ENCODE peak calls at places on chromosome 18, in eight cellular contexts. W is H54, I is thyroid gland, B is body of pancreas, K is GM12892, H is adrenal gland, Z is GM12891, R is testis. P is an unnamed sample.

GRCh38 chr18:48791636-48792105 is 159.1 kb downstream of the SMAD7 start:
- DNase-seq in K (no peak), Z (no peak), I (peak; percentile 1), W (no peak), R (no peak), H (peak; percentile 44), B (peak; percentile 2), P (no peak)

GRCh38 chr18:55427951-55428350 is 160.0 kb downstream of the TCF4 start:
- DNase-seq in W (no peak), K (no peak), R (no peak), B (no peak), Z (no peak), H (no peak), I (no peak), P (no peak)

GRCh38 chr18:56127322-56128099 is 510.9 kb downstream of the TXNL1 start:
- DNase-seq in K (no peak), W (no peak), H (no peak), I (no peak), Z (no peak), R (no peak), B (no peak), P (no peak)

GRCh38 chr18:31444142-31444541 is 3.4 kb upstream of the DSG3 start:
- DNase-seq in H (no peak), Z (no peak), K (no peak), R (no peak), W (no peak), B (no peak), I (no peak), P (no peak)

GRCh38 chr18:50902797-50903196 is 23.9 kb downstream of the ME2 start:
- DNase-seq in R (no peak), K (no peak), W (no peak), I (no peak), B (no peak), H (no peak), Z (no peak), P (no peak)

GRCh38 chr18:14942275-14942674 is 194.3 kb downstream of the ANKRD30B start:
- DNase-seq in Z (no peak), B (no peak), W (no peak), I (no peak), K (no peak), R (no peak), H (no peak), P (no peak)

GRCh38 chr18:44939037-44939665 is 258.5 kb downstream of the SETBP1 start:
- DNase-seq in W (no peak), K (no peak), Z (no peak), B (peak; percentile 31), I (no peak), R (no peak), H (no peak), P (no peak)

GRCh38 chr18:46939998-46940571 is 22.7 kb downstream of the KATNAL2 start:
- DNase-seq in Z (no peak), W (no peak), K (no peak), B (no peak), I (no peak), H (no peak), R (no peak), P (no peak)

GRCh38 chr18:54973046-54973445 is 13.8 kb upstream of the CCDC68 start:
- DNase-seq in W (no peak), Z (no peak), B (no peak), K (no peak), I (no peak), R (no peak), H (no peak), P (no peak)

GRCh38 chr18:52715421-52715820 is 375.4 kb downstream of the DCC start:
- DNase-seq in B (no peak), W (no peak), K (no peak), I (no peak), Z (no peak), H (no peak), R (no peak), P (no peak)

GRCh38 chr18:79532690-79533058 is 136.9 kb downstream of the NFATC1 start:
- DNase-seq in H (no peak), I (no peak), K (no peak), W (no peak), R (no peak), B (no peak), Z (no peak), P (no peak)

GRCh38 chr18:39455300-39455699 is 1889.7 kb upstream of the CELF4 start:
- DNase-seq in Z (no peak), H (no peak), W (peak; percentile 7), R (peak; percentile 35), K (no peak), B (peak; percentile 14), I (peak; percentile 76), P (peak; percentile 32)

GRCh38 chr18:9020221-9020620 is 82.3 kb upstream of the NDUFV2 start:
- DNase-seq in W (no peak), K (no peak), R (no peak), Z (no peak), B (no peak), H (no peak), I (no peak), P (no peak)

GRCh38 chr18:76420888-76421287 is 74.2 kb downstream of the ZNF516 start:
- DNase-seq in W (no peak), Z (no peak), H (no peak), K (no peak), B (no peak), R (no peak), I (no peak), P (no peak)

GRCh38 chr18:35022430-35023001 is 18.7 kb upstream of the MAPRE2 start:
- DNase-seq in W (no peak), K (no peak), B (no peak), H (no peak), I (no peak), R (no peak), Z (no peak), P (no peak)

GRCh38 chr18:58105908-58106673 is 62.1 kb downstream of the NEDD4L start:
- DNase-seq in R (no peak), I (no peak), B (no peak), Z (no peak), W (no peak), K (no peak), H (no peak), P (no peak)
- TF ChIP-seq POLR2A in R (no peak), I (no peak), B (no peak), Z (no peak), W (no peak), K (no peak), H (no peak), P (no peak)

GRCh38 chr18:32469190-32469611 is 1.5 kb downstream of the GAREM1 start:
- DNase-seq in B (peak; percentile 78), R (peak; percentile 41), K (no peak), Z (no peak), I (peak; percentile 54), H (peak; percentile 79), W (no peak), P (peak; percentile 13)
- TF ChIP-seq POLR2A in B (peak; percentile 54), R (no peak), K (no peak), Z (no peak), I (no peak), H (no peak), W (no peak), P (no peak)

DNA sequence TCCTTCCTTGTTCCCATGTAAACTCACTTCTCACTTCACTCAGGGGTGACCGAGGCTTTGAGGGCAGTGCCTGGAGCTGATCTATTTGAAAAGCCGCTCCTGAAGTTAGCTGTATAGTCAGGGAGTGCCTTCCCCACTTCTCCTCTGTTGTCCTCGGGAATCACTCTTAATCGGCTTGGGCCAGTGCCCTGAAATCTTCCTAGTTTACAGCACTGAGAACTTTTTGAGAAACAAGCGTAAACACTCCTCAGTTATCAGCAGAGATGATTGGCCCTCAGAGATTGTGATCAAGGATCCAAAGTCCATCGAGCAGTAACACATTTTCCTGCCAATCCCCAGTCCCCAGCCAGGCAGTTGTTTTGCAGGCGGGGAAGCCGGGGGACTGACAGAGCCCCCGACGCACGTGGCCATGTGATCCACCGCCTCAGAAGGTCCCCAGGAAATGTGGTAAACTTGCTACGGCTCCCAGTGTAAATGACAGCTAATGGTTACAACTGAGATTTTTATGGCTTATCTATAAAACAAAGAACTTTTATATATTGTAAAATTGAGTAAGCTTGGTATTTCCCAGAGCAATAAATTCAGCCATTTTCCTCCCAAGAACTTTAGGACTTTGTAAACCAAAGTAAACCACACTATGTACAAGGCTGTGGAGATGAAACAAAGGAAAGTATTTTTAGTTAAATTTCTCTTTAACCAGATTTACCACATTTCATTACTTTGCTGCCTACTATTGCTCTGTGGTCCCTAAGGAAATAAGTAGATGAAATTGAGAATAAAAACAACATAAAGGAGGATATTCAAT is 53.5 kb downstream of the C18orf63 start:
- DNase-seq in W (no peak), R (no peak), I (peak; percentile 50), H (no peak), B (no peak), Z (no peak), K (no peak), P (no peak)
- TF ChIP-seq POLR2A in W (no peak), R (no peak), I (no peak), H (no peak), B (no peak), Z (no peak), K (no peak), P (no peak)

GRCh38 chr18:10314111-10314510 is 140.3 kb upstream of the APCDD1 start:
- DNase-seq in K (no peak), R (no peak), W (no peak), H (no peak), Z (no peak), B (no peak), I (no peak), P (no peak)

GRCh38 chr18:10315542-10315941 is 138.9 kb upstream of the APCDD1 start:
- DNase-seq in W (no peak), Z (no peak), K (no peak), R (no peak), B (no peak), I (no peak), H (no peak), P (no peak)

GRCh38 chr18:10316778-10317177 is 137.7 kb upstream of the APCDD1 start:
- DNase-seq in H (no peak), Z (no peak), R (no peak), K (no peak), I (no peak), W (no peak), B (no peak), P (no peak)

GRCh38 chr18:10312316-10313015 is 142.0 kb upstream of the APCDD1 start:
- DNase-seq in B (no peak), Z (no peak), R (no peak), K (no peak), H (no peak), I (no peak), W (no peak), P (no peak)

DNA sequence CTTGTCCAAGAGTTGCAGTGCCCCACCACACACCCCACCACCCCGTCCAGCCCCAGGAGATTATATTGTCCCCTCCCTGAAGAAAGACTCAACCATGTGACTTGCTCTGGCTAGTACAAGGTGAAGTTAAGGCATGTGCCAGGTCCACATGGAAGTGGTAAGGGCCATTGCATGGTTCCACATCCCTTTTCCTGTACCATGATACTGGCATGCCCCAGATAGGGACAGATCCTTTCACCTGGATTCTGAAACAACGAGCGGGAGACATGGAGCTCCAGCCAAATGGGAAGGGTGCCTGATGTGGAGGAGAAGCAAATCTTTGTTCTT is 141.5 kb upstream of the APCDD1 start:
- DNase-seq in I (no peak), H (no peak), K (no peak), W (no peak), B (no peak), R (no peak), Z (no peak), P (no peak)
- TF ChIP-seq POLR2A in I (no peak), H (no peak), K (no peak), W (no peak), B (no peak), R (no peak), Z (no peak), P (no peak)

GRCh38 chr18:75208836-75209128 is 157 bp downstream of the PTGR3 start:
- DNase-seq in I (no peak), Z (no peak), R (no peak), K (no peak), W (no peak), B (no peak), H (no peak), P (no peak)
- TF ChIP-seq POLR2A in I (no peak), Z (peak; percentile 50), R (no peak), K (peak; percentile 48), W (no peak), B (peak; percentile 51), H (no peak), P (no peak)